ENCODE peak calls at places on chromosomes 2 and 18, in nine cellular contexts. One of them, this sample, is unnamed.

GRCh38 chr2:134253804-134254203 is at the start of gene MGAT5:
- DNase-seq in RWPE1: no peak
- DNase-seq in brain microvascular endothelial cell: no peak
- DNase-seq in astrocyte: no peak
- DNase-seq in SIG-M5: no peak
- DNase-seq in neural progenitor cell: no peak
- DNase-seq in sciatic nerve: no peak
- DNase-seq in H7: no peak
- DNase-seq in activated effector memory CD4-positive, alpha-beta T cell treated with Interleukin-2 at 50 U/mL for 16 hours: no peak
- DNase-seq in this sample: no peak

GRCh38 chr18:49591775-49592174 is 29.9 kb downstream of the LIPG start:
- DNase-seq in RWPE1: no peak
- DNase-seq in brain microvascular endothelial cell: no peak
- DNase-seq in astrocyte: no peak
- DNase-seq in SIG-M5: no peak
- DNase-seq in neural progenitor cell: no peak
- DNase-seq in sciatic nerve: no peak
- DNase-seq in H7: no peak
- DNase-seq in activated effector memory CD4-positive, alpha-beta T cell treated with Interleukin-2 at 50 U/mL for 16 hours: no peak
- DNase-seq in this sample: no peak

GRCh38 chr2:150169230-150169629 is 318.2 kb downstream of the RND3 start:
- DNase-seq in RWPE1: no peak
- DNase-seq in brain microvascular endothelial cell: peak
- DNase-seq in astrocyte: peak
- DNase-seq in SIG-M5: no peak
- DNase-seq in neural progenitor cell: no peak
- DNase-seq in sciatic nerve: no peak
- DNase-seq in H7: no peak
- DNase-seq in activated effector memory CD4-positive, alpha-beta T cell treated with Interleukin-2 at 50 U/mL for 16 hours: no peak
- DNase-seq in this sample: peak

GRCh38 chr2:127658641-127659407 is 12.9 kb downstream of the GPR17 start:
- DNase-seq in RWPE1: no peak
- DNase-seq in brain microvascular endothelial cell: no peak
- DNase-seq in astrocyte: no peak
- DNase-seq in SIG-M5: no peak
- DNase-seq in neural progenitor cell: no peak
- DNase-seq in sciatic nerve: no peak
- DNase-seq in H7: no peak
- DNase-seq in activated effector memory CD4-positive, alpha-beta T cell treated with Interleukin-2 at 50 U/mL for 16 hours: no peak
- DNase-seq in this sample: no peak

GRCh38 chr2:114049826-114050225 is 159.9 kb downstream of the ACTR3 start:
- DNase-seq in RWPE1: peak
- DNase-seq in brain microvascular endothelial cell: no peak
- DNase-seq in astrocyte: no peak
- DNase-seq in SIG-M5: no peak
- DNase-seq in neural progenitor cell: no peak
- DNase-seq in sciatic nerve: no peak
- DNase-seq in H7: no peak
- DNase-seq in activated effector memory CD4-positive, alpha-beta T cell treated with Interleukin-2 at 50 U/mL for 16 hours: no peak
- DNase-seq in this sample: no peak

GRCh38 chr2:145323512-145323911 is 803.6 kb upstream of the ZEB2 start:
- DNase-seq in RWPE1: peak
- DNase-seq in brain microvascular endothelial cell: no peak
- DNase-seq in astrocyte: peak
- DNase-seq in SIG-M5: no peak
- DNase-seq in neural progenitor cell: no peak
- DNase-seq in sciatic nerve: no peak
- DNase-seq in H7: no peak
- DNase-seq in activated effector memory CD4-positive, alpha-beta T cell treated with Interleukin-2 at 50 U/mL for 16 hours: no peak
- DNase-seq in this sample: no peak

GRCh38 chr2:88148929-88149438 is 21.1 kb upstream of the FABP1 start:
- DNase-seq in RWPE1: no peak
- DNase-seq in brain microvascular endothelial cell: no peak
- DNase-seq in astrocyte: no peak
- DNase-seq in SIG-M5: no peak
- DNase-seq in neural progenitor cell: no peak
- DNase-seq in sciatic nerve: no peak
- DNase-seq in H7: no peak
- DNase-seq in activated effector memory CD4-positive, alpha-beta T cell treated with Interleukin-2 at 50 U/mL for 16 hours: no peak
- DNase-seq in this sample: no peak

GRCh38 chr2:71695235-71696120 is 242.1 kb downstream of the DYSF start:
- DNase-seq in RWPE1: no peak
- DNase-seq in brain microvascular endothelial cell: no peak
- DNase-seq in astrocyte: no peak
- DNase-seq in SIG-M5: no peak
- DNase-seq in neural progenitor cell: no peak
- DNase-seq in sciatic nerve: no peak
- DNase-seq in H7: no peak
- DNase-seq in activated effector memory CD4-positive, alpha-beta T cell treated with Interleukin-2 at 50 U/mL for 16 hours: no peak
- DNase-seq in this sample: no peak

GRCh38 chr2:58006256-58006951 is 40.2 kb upstream of the VRK2 start:
- DNase-seq in RWPE1: no peak
- DNase-seq in brain microvascular endothelial cell: no peak
- DNase-seq in astrocyte: peak
- DNase-seq in SIG-M5: no peak
- DNase-seq in neural progenitor cell: no peak
- DNase-seq in sciatic nerve: no peak
- DNase-seq in H7: no peak
- DNase-seq in activated effector memory CD4-positive, alpha-beta T cell treated with Interleukin-2 at 50 U/mL for 16 hours: no peak
- DNase-seq in this sample: no peak

GRCh38 chr2:27071990-27072830 is 756 bp upstream of the OST4 start:
- DNase-seq in RWPE1: no peak
- DNase-seq in brain microvascular endothelial cell: no peak
- DNase-seq in astrocyte: peak
- DNase-seq in SIG-M5: no peak
- DNase-seq in neural progenitor cell: peak
- DNase-seq in sciatic nerve: no peak
- DNase-seq in H7: peak
- DNase-seq in activated effector memory CD4-positive, alpha-beta T cell treated with Interleukin-2 at 50 U/mL for 16 hours: no peak
- DNase-seq in this sample: peak

GRCh38 chr2:46377287-46377605 is 80.0 kb downstream of the EPAS1 start:
- DNase-seq in RWPE1: no peak
- DNase-seq in brain microvascular endothelial cell: no peak
- DNase-seq in astrocyte: no peak
- DNase-seq in SIG-M5: no peak
- DNase-seq in neural progenitor cell: peak
- DNase-seq in sciatic nerve: no peak
- DNase-seq in H7: peak
- DNase-seq in activated effector memory CD4-positive, alpha-beta T cell treated with Interleukin-2 at 50 U/mL for 16 hours: no peak
- DNase-seq in this sample: peak

GRCh38 chr18:74604774-74605173 is 7.1 kb downstream of the ZNF407 start:
- DNase-seq in RWPE1: no peak
- DNase-seq in brain microvascular endothelial cell: peak
- DNase-seq in astrocyte: peak
- DNase-seq in SIG-M5: no peak
- DNase-seq in neural progenitor cell: no peak
- DNase-seq in sciatic nerve: no peak
- DNase-seq in H7: no peak
- DNase-seq in activated effector memory CD4-positive, alpha-beta T cell treated with Interleukin-2 at 50 U/mL for 16 hours: no peak
- DNase-seq in this sample: peak

GRCh38 chr2:66430906-66431619 is 3.9 kb upstream of the MEIS1 start:
- DNase-seq in RWPE1: no peak
- DNase-seq in brain microvascular endothelial cell: no peak
- DNase-seq in astrocyte: no peak
- DNase-seq in SIG-M5: no peak
- DNase-seq in neural progenitor cell: peak
- DNase-seq in sciatic nerve: no peak
- DNase-seq in H7: peak
- DNase-seq in activated effector memory CD4-positive, alpha-beta T cell treated with Interleukin-2 at 50 U/mL for 16 hours: no peak
- DNase-seq in this sample: no peak

GRCh38 chr2:188297983-188298382 is 6.3 kb downstream of the GULP1 start:
- DNase-seq in RWPE1: no peak
- DNase-seq in brain microvascular endothelial cell: no peak
- DNase-seq in astrocyte: no peak
- DNase-seq in SIG-M5: no peak
- DNase-seq in neural progenitor cell: no peak
- DNase-seq in sciatic nerve: no peak
- DNase-seq in H7: no peak
- DNase-seq in activated effector memory CD4-positive, alpha-beta T cell treated with Interleukin-2 at 50 U/mL for 16 hours: no peak
- DNase-seq in this sample: no peak

GRCh38 chr18:43812627-43813026 is 535.3 kb upstream of the SYT4 start:
- DNase-seq in RWPE1: no peak
- DNase-seq in brain microvascular endothelial cell: no peak
- DNase-seq in astrocyte: no peak
- DNase-seq in SIG-M5: no peak
- DNase-seq in neural progenitor cell: no peak
- DNase-seq in sciatic nerve: no peak
- DNase-seq in H7: no peak
- DNase-seq in activated effector memory CD4-positive, alpha-beta T cell treated with Interleukin-2 at 50 U/mL for 16 hours: no peak
- DNase-seq in this sample: no peak

GRCh38 chr2:224764565-224765236 is 48.5 kb upstream of the CCDC195 start:
- DNase-seq in RWPE1: no peak
- DNase-seq in brain microvascular endothelial cell: no peak
- DNase-seq in astrocyte: no peak
- DNase-seq in SIG-M5: no peak
- DNase-seq in neural progenitor cell: no peak
- DNase-seq in sciatic nerve: no peak
- DNase-seq in H7: no peak
- DNase-seq in activated effector memory CD4-positive, alpha-beta T cell treated with Interleukin-2 at 50 U/mL for 16 hours: no peak
- DNase-seq in this sample: no peak

GRCh38 chr2:140997997-140998396 is 1132.8 kb downstream of the LRP1B start:
- DNase-seq in RWPE1: no peak
- DNase-seq in brain microvascular endothelial cell: no peak
- DNase-seq in astrocyte: peak
- DNase-seq in SIG-M5: no peak
- DNase-seq in neural progenitor cell: no peak
- DNase-seq in sciatic nerve: no peak
- DNase-seq in H7: no peak
- DNase-seq in activated effector memory CD4-positive, alpha-beta T cell treated with Interleukin-2 at 50 U/mL for 16 hours: no peak
- DNase-seq in this sample: no peak

GRCh38 chr2:156672569-156673270 is 236.5 kb downstream of the GPD2 start:
- DNase-seq in RWPE1: no peak
- DNase-seq in brain microvascular endothelial cell: no peak
- DNase-seq in astrocyte: no peak
- DNase-seq in SIG-M5: no peak
- DNase-seq in neural progenitor cell: no peak
- DNase-seq in sciatic nerve: no peak
- DNase-seq in H7: no peak
- DNase-seq in activated effector memory CD4-positive, alpha-beta T cell treated with Interleukin-2 at 50 U/mL for 16 hours: no peak
- DNase-seq in this sample: no peak

GRCh38 chr18:36406805-36407204 is 109.3 kb downstream of the FHOD3 start:
- DNase-seq in RWPE1: no peak
- DNase-seq in brain microvascular endothelial cell: no peak
- DNase-seq in astrocyte: no peak
- DNase-seq in SIG-M5: no peak
- DNase-seq in neural progenitor cell: no peak
- DNase-seq in sciatic nerve: no peak
- DNase-seq in H7: no peak
- DNase-seq in activated effector memory CD4-positive, alpha-beta T cell treated with Interleukin-2 at 50 U/mL for 16 hours: no peak
- DNase-seq in this sample: no peak

GRCh38 chr18:59200787-59201186 is 19.2 kb upstream of the GRP start:
- DNase-seq in RWPE1: no peak
- DNase-seq in brain microvascular endothelial cell: no peak
- DNase-seq in astrocyte: no peak
- DNase-seq in SIG-M5: no peak
- DNase-seq in neural progenitor cell: no peak
- DNase-seq in sciatic nerve: no peak
- DNase-seq in H7: no peak
- DNase-seq in activated effector memory CD4-positive, alpha-beta T cell treated with Interleukin-2 at 50 U/mL for 16 hours: no peak
- DNase-seq in this sample: no peak

GRCh38 chr18:13608791-13609552 is 117.4 kb downstream of the FAM210A start:
- DNase-seq in RWPE1: no peak
- DNase-seq in brain microvascular endothelial cell: no peak
- DNase-seq in astrocyte: no peak
- DNase-seq in SIG-M5: no peak
- DNase-seq in neural progenitor cell: no peak
- DNase-seq in sciatic nerve: no peak
- DNase-seq in H7: no peak
- DNase-seq in activated effector memory CD4-positive, alpha-beta T cell treated with Interleukin-2 at 50 U/mL for 16 hours: peak
- DNase-seq in this sample: no peak

GRCh38 chr2:127610561-127610960 is 35.4 kb upstream of the GPR17 start:
- DNase-seq in RWPE1: no peak
- DNase-seq in brain microvascular endothelial cell: no peak
- DNase-seq in astrocyte: no peak
- DNase-seq in SIG-M5: no peak
- DNase-seq in neural progenitor cell: no peak
- DNase-seq in sciatic nerve: peak
- DNase-seq in H7: peak
- DNase-seq in activated effector memory CD4-positive, alpha-beta T cell treated with Interleukin-2 at 50 U/mL for 16 hours: no peak
- DNase-seq in this sample: no peak

GRCh38 chr2:199457147-199458016 is at the start of gene SATB2:
- DNase-seq in RWPE1: peak
- DNase-seq in brain microvascular endothelial cell: peak
- DNase-seq in astrocyte: peak
- DNase-seq in SIG-M5: no peak
- DNase-seq in neural progenitor cell: peak
- DNase-seq in sciatic nerve: no peak
- DNase-seq in H7: peak
- DNase-seq in activated effector memory CD4-positive, alpha-beta T cell treated with Interleukin-2 at 50 U/mL for 16 hours: no peak
- DNase-seq in this sample: peak

GRCh38 chr18:49473721-49474120 is 13.3 kb upstream of the DYM start:
- DNase-seq in RWPE1: no peak
- DNase-seq in brain microvascular endothelial cell: no peak
- DNase-seq in astrocyte: no peak
- DNase-seq in SIG-M5: no peak
- DNase-seq in neural progenitor cell: no peak
- DNase-seq in sciatic nerve: no peak
- DNase-seq in H7: no peak
- DNase-seq in activated effector memory CD4-positive, alpha-beta T cell treated with Interleukin-2 at 50 U/mL for 16 hours: no peak
- DNase-seq in this sample: no peak

GRCh38 chr2:1494906-1495305 is 81.6 kb downstream of the TPO start:
- DNase-seq in RWPE1: no peak
- DNase-seq in brain microvascular endothelial cell: no peak
- DNase-seq in astrocyte: no peak
- DNase-seq in SIG-M5: no peak
- DNase-seq in neural progenitor cell: no peak
- DNase-seq in sciatic nerve: no peak
- DNase-seq in H7: no peak
- DNase-seq in activated effector memory CD4-positive, alpha-beta T cell treated with Interleukin-2 at 50 U/mL for 16 hours: no peak
- DNase-seq in this sample: no peak

GRCh38 chr2:65372619-65373018 is 59.8 kb downstream of the SPRED2 start:
- DNase-seq in RWPE1: no peak
- DNase-seq in brain microvascular endothelial cell: no peak
- DNase-seq in astrocyte: no peak
- DNase-seq in SIG-M5: no peak
- DNase-seq in neural progenitor cell: no peak
- DNase-seq in sciatic nerve: no peak
- DNase-seq in H7: no peak
- DNase-seq in activated effector memory CD4-positive, alpha-beta T cell treated with Interleukin-2 at 50 U/mL for 16 hours: no peak
- DNase-seq in this sample: no peak

GRCh38 chr18:65788373-65788772 is 37.6 kb downstream of the CDH7 start:
- DNase-seq in RWPE1: no peak
- DNase-seq in brain microvascular endothelial cell: no peak
- DNase-seq in astrocyte: no peak
- DNase-seq in SIG-M5: no peak
- DNase-seq in neural progenitor cell: peak
- DNase-seq in sciatic nerve: no peak
- DNase-seq in H7: no peak
- DNase-seq in activated effector memory CD4-positive, alpha-beta T cell treated with Interleukin-2 at 50 U/mL for 16 hours: no peak
- DNase-seq in this sample: no peak

GRCh38 chr18:13300029-13300428 is 81.5 kb downstream of the LDLRAD4 start:
- DNase-seq in RWPE1: no peak
- DNase-seq in brain microvascular endothelial cell: no peak
- DNase-seq in astrocyte: no peak
- DNase-seq in SIG-M5: no peak
- DNase-seq in neural progenitor cell: no peak
- DNase-seq in sciatic nerve: no peak
- DNase-seq in H7: no peak
- DNase-seq in activated effector memory CD4-positive, alpha-beta T cell treated with Interleukin-2 at 50 U/mL for 16 hours: no peak
- DNase-seq in this sample: no peak

GRCh38 chr2:236273126-236273525 is 8.9 kb upstream of the ASB18 start:
- DNase-seq in RWPE1: no peak
- DNase-seq in brain microvascular endothelial cell: no peak
- DNase-seq in astrocyte: no peak
- DNase-seq in SIG-M5: no peak
- DNase-seq in neural progenitor cell: no peak
- DNase-seq in sciatic nerve: no peak
- DNase-seq in H7: no peak
- DNase-seq in activated effector memory CD4-positive, alpha-beta T cell treated with Interleukin-2 at 50 U/mL for 16 hours: no peak
- DNase-seq in this sample: no peak

GRCh38 chr2:200534572-200534971 is 8.6 kb downstream of the SGO2 start:
- DNase-seq in RWPE1: no peak
- DNase-seq in brain microvascular endothelial cell: no peak
- DNase-seq in astrocyte: no peak
- DNase-seq in SIG-M5: no peak
- DNase-seq in neural progenitor cell: no peak
- DNase-seq in sciatic nerve: no peak
- DNase-seq in H7: no peak
- DNase-seq in activated effector memory CD4-positive, alpha-beta T cell treated with Interleukin-2 at 50 U/mL for 16 hours: no peak
- DNase-seq in this sample: no peak

GRCh38 chr2:217604527-217605279 is 398.1 kb downstream of the TNS1 start:
- DNase-seq in RWPE1: no peak
- DNase-seq in brain microvascular endothelial cell: no peak
- DNase-seq in astrocyte: no peak
- DNase-seq in SIG-M5: no peak
- DNase-seq in neural progenitor cell: no peak
- DNase-seq in sciatic nerve: no peak
- DNase-seq in H7: no peak
- DNase-seq in activated effector memory CD4-positive, alpha-beta T cell treated with Interleukin-2 at 50 U/mL for 16 hours: no peak
- DNase-seq in this sample: peak

This sample was measured in cardiac muscle cell.